ENCODE peak calls at places on chromosome 9, in six cellular contexts. W is cardiac septum; R is stimulated activated CD4-positive, alpha-beta T cell treated with anti-CD3 and anti-CD28 coated beads, TNF-alpha, amount 100 ng/mL, for 48 hours; Q is T follicular helper cell; L is lung; U is HEK293T. M is an unnamed sample.

GRCh38 chr9:131379056-131379455 is 14.8 kb upstream of the PRRC2B start:
- DNase-seq in W (no peak), R (no peak), Q (no peak), L (no peak), U (no peak), M (no peak)

GRCh38 chr9:35673132-35673997 is at the start of gene CA9:
- DNase-seq in W (no peak), R (no peak), Q (no peak), L (no peak), U (no peak), M (no peak)

GRCh38 chr9:114054191-114054690 is 23.9 kb downstream of the AMBP start:
- DNase-seq in W (peak), R (no peak), Q (no peak), L (no peak), U (no peak), M (no peak)

GRCh38 chr9:88596376-88596775 is 61.4 kb downstream of the NXNL2 start:
- DNase-seq in W (no peak), R (no peak), Q (no peak), L (no peak), U (no peak), M (no peak)

GRCh38 chr9:14747116-14747515 is 24.6 kb upstream of the CER1 start:
- DNase-seq in W (no peak), R (no peak), Q (no peak), L (no peak), U (no peak), M (no peak)

GRCh38 chr9:71861618-71862017 is 49.4 kb downstream of the ABHD17B start:
- DNase-seq in W (no peak), R (no peak), Q (no peak), L (no peak), U (no peak), M (no peak)

GRCh38 chr9:16575142-16575877 is 295.2 kb downstream of the BNC2 start:
- DNase-seq in W (no peak), R (no peak), Q (no peak), L (no peak), U (no peak), M (no peak)

GRCh38 chr9:91580136-91580535 is 156.5 kb upstream of the NFIL3 start:
- DNase-seq in W (no peak), R (no peak), Q (no peak), L (no peak), U (no peak), M (no peak)

GRCh38 chr9:16964228-16964627 is 93.8 kb upstream of the BNC2 start:
- DNase-seq in W (no peak), R (no peak), Q (no peak), L (no peak), U (no peak), M (no peak)

M was measured in NCI-H510A.